ENCODE peak calls at places on chromosomes 1 and 21, in five cellular contexts. X, L, F, U and T are unnamed samples.

GRCh38 chr1:52268372-52268771 is 97.6 kb downstream of the CC2D1B start:
- DNase-seq in U (no peak), L (no peak), X (no peak), F (peak), T (no peak)

GRCh38 chr1:111204211-111204883 is 3.9 kb upstream of the DENND2D start:
- DNase-seq in F (no peak), U (no peak), X (no peak), L (no peak), T (no peak)

GRCh38 chr1:185490924-185491323 is 173.9 kb upstream of the IVNS1ABP start:
- DNase-seq in L (no peak), U (no peak), F (no peak), X (no peak), T (no peak)

GRCh38 chr1:186655877-186656276 is 24.3 kb downstream of the PTGS2 start:
- DNase-seq in F (no peak), L (no peak), X (no peak), U (no peak), T (peak)

GRCh38 chr1:185207980-185208602 is 51.1 kb downstream of the SWT1 start:
- DNase-seq in L (no peak), U (no peak), X (no peak), F (peak), T (peak)

GRCh38 chr1:221832617-221833016 is 90.7 kb upstream of the DUSP10 start:
- DNase-seq in L (no peak), F (no peak), X (no peak), U (no peak), T (no peak)

GRCh38 chr1:63807063-63807462 is 33.2 kb downstream of the ROR1 start:
- DNase-seq in U (no peak), L (no peak), X (peak), F (no peak), T (no peak)

GRCh38 chr1:245213066-245213465 is 58.3 kb downstream of the KIF26B start:
- DNase-seq in F (no peak), L (no peak), U (no peak), X (no peak), T (no peak)

GRCh38 chr1:17540255-17541001 is 930 bp downstream of the ARHGEF10L start:
- DNase-seq in X (peak), F (peak), L (no peak), U (no peak), T (peak)

GRCh38 chr1:75034376-75034775 is 99.8 kb upstream of the LHX8 start:
- DNase-seq in F (no peak), U (no peak), X (no peak), L (no peak), T (no peak)

GRCh38 chr1:154326546-154327465 is 1.5 kb downstream of the ATP8B2 start:
- DNase-seq in L (no peak), X (no peak), F (peak), U (no peak), T (peak)

GRCh38 chr1:246262281-246262680 is 244.8 kb downstream of the SMYD3 start:
- DNase-seq in L (no peak), U (no peak), F (no peak), X (no peak), T (no peak)

GRCh38 chr1:100883963-100884362 is 10.7 kb downstream of the EXTL2 start:
- DNase-seq in L (no peak), F (peak), X (no peak), U (peak), T (peak)

GRCh38 chr1:46333300-46334029 is 7.1 kb upstream of the NSUN4 start:
- DNase-seq in L (no peak), X (no peak), F (peak), U (peak), T (peak)

GRCh38 chr21:27126140-27126539 is 159.3 kb upstream of the ADAMTS5 start:
- DNase-seq in X (no peak), F (no peak), U (no peak), L (no peak), T (no peak)

GRCh38 chr1:23909412-23909811 is 3.8 kb downstream of the CNR2 start:
- DNase-seq in L (no peak), F (no peak), U (no peak), X (no peak), T (no peak)

GRCh38 chr1:5273280-5274003 is 619.0 kb downstream of the AJAP1 start:
- DNase-seq in X (no peak), U (no peak), F (no peak), L (no peak), T (peak)

GRCh38 chr1:80846966-80847365 is 953.8 kb upstream of the ADGRL2 start:
- DNase-seq in L (no peak), U (no peak), X (no peak), F (no peak), T (no peak)

GRCh38 chr1:221667504-221667903 is 74.4 kb downstream of the DUSP10 start:
- DNase-seq in X (no peak), F (peak), L (no peak), U (peak), T (peak)

GRCh38 chr1:11649624-11650330 is 4.5 kb downstream of the FBXO2 start:
- DNase-seq in X (no peak), U (no peak), F (no peak), L (no peak), T (no peak)

GRCh38 chr1:201184734-201185453 is 5.7 kb upstream of the IGFN1 start:
- DNase-seq in U (peak), F (peak), X (peak), L (no peak), T (peak)

GRCh38 chr1:160748877-160749269 is 9.8 kb downstream of the SLAMF7 start:
- DNase-seq in U (no peak), X (no peak), L (no peak), F (peak), T (no peak)

GRCh38 chr21:45378258-45378966 is 26.6 kb upstream of the COL18A1 start:
- DNase-seq in X (no peak), F (no peak), U (no peak), L (no peak), T (no peak)

GRCh38 chr21:17050156-17050555 is 462.7 kb upstream of the CXADR start:
- DNase-seq in X (no peak), U (no peak), L (no peak), F (no peak), T (no peak)

GRCh38 chr1:67052741-67053534 is 1.0 kb downstream of the SLC35D1 start:
- DNase-seq in F (peak), L (no peak), U (peak), X (peak), T (peak)

GRCh38 chr1:225250432-225250831 is 177.4 kb downstream of the LBR start:
- DNase-seq in L (no peak), U (no peak), X (no peak), F (no peak), T (no peak)

GRCh38 chr1:36523850-36524249 is 41.1 kb upstream of the CSF3R start:
- DNase-seq in U (no peak), X (peak), L (peak), F (no peak), T (no peak)

GRCh38 chr1:24999906-25000305 is 69.8 kb upstream of the RUNX3 start:
- DNase-seq in F (no peak), X (no peak), L (no peak), U (no peak), T (no peak)

GRCh38 chr21:15278851-15279250 is 214.1 kb upstream of the NRIP1 start:
- DNase-seq in U (no peak), X (no peak), F (no peak), L (no peak), T (no peak)

GRCh38 chr1:170481000-170481399 is 51.0 kb upstream of the GORAB start:
- DNase-seq in X (no peak), U (no peak), F (no peak), L (no peak), T (no peak)

GRCh38 chr1:110017792-110018191 is 16.6 kb upstream of the STRIP1 start:
- DNase-seq in U (no peak), X (no peak), L (no peak), F (no peak), T (no peak)

GRCh38 chr1:67700220-67700619 is 15.2 kb downstream of the GADD45A start:
- DNase-seq in X (no peak), U (no peak), L (no peak), F (no peak), T (no peak)

GRCh38 chr21:29172282-29172681 is 41.8 kb downstream of the MAP3K7CL start:
- DNase-seq in X (no peak), L (no peak), F (no peak), U (no peak), T (no peak)

GRCh38 chr1:10917513-10918454 is 94.7 kb upstream of the TARDBP start:
- DNase-seq in X (no peak), U (no peak), F (no peak), L (no peak), T (no peak)

GRCh38 chr21:33268736-33269441 is 2.7 kb downstream of the IL10RB start:
- DNase-seq in U (no peak), X (no peak), L (peak), F (no peak), T (no peak)

GRCh38 chr1:33886452-33886851 is 22.6 kb downstream of the HMGB4 start:
- DNase-seq in U (no peak), F (no peak), X (no peak), L (no peak), T (no peak)

GRCh38 chr1:94828251-94828650 is 8.1 kb downstream of the SLC44A3 start:
- DNase-seq in X (no peak), L (no peak), F (no peak), U (no peak), T (no peak)

GRCh38 chr1:205226868-205227583 is 720 bp upstream of the TMCC2 start:
- DNase-seq in L (no peak), X (no peak), F (peak), U (peak), T (peak)